ENCODE peak calls at places on chromosomes 13 and 19, in five cellular contexts. M, N, V, W and I are unnamed samples.

GRCh38 chr19:6459356-6460098 is at the start of gene SLC25A23:
- DNase-seq in M (peak; percentile 64), N (peak; percentile 76), V (peak; percentile 82), W (peak; percentile 78), I (peak; percentile 20)

GRCh38 chr13:38394777-38395504 is 45.3 kb downstream of the UFM1 start:
- DNase-seq in M (no peak), N (no peak), V (no peak), W (peak; percentile 35), I (no peak)

GRCh38 chr19:27774827-27775226 is 1438.1 kb downstream of the UQCRFS1 start:
- DNase-seq in M (no peak), N (no peak), V (peak; percentile 79), W (no peak), I (no peak)

GRCh38 chr13:110353339-110353977 is 46.4 kb downstream of the COL4A2 start:
- DNase-seq in M (no peak), N (no peak), V (no peak), W (no peak), I (no peak)

GRCh38 chr19:4556574-4557185 is 2.8 kb downstream of the SEMA6B start:
- DNase-seq in M (no peak), N (no peak), V (peak; percentile 91), W (peak; percentile 26), I (peak; percentile 33)

GRCh38 chr13:80339841-80340642 is 884 bp downstream of the SPRY2 start:
- DNase-seq in M (peak; percentile 42), N (peak; percentile 17), V (peak; percentile 61), W (peak; percentile 51), I (peak; percentile 11)

GRCh38 chr13:98317573-98318171 is 140.6 kb upstream of the RNF113B start:
- DNase-seq in M (no peak), N (no peak), V (no peak), W (no peak), I (no peak)

GRCh38 chr13:90302113-90302512 is 1045.4 kb upstream of the MIR17HG start:
- DNase-seq in M (peak; percentile 10), N (no peak), V (no peak), W (peak; percentile 23), I (no peak)

GRCh38 chr13:96179309-96179708 is 89.4 kb downstream of the HS6ST3 start:
- DNase-seq in M (no peak), N (no peak), V (no peak), W (no peak), I (no peak)

GRCh38 chr19:40611096-40611495 is 9.9 kb downstream of the LTBP4 start:
- DNase-seq in M (no peak), N (no peak), V (no peak), W (no peak), I (no peak)

GRCh38 chr19:20038358-20039202 is 725 bp downstream of the ZNF682 start:
- DNase-seq in M (peak; percentile 2), N (no peak), V (no peak), W (no peak), I (no peak)

GRCh38 chr13:23547000-23547590 is 23.1 kb upstream of the TNFRSF19 start:
- DNase-seq in M (peak; percentile 7), N (no peak), V (peak; percentile 63), W (peak; percentile 8), I (no peak)

GRCh38 chr19:55690769-55691545 is 15.9 kb downstream of the EPN1 start:
- DNase-seq in M (no peak), N (no peak), V (no peak), W (no peak), I (no peak)

GRCh38 chr19:6062274-6062673 is 48.0 kb downstream of the RFX2 start:
- DNase-seq in M (no peak), N (no peak), V (no peak), W (no peak), I (peak; percentile 52)

GRCh38 chr19:13207237-13208130 is 57.3 kb downstream of the IER2 start:
- DNase-seq in M (no peak), N (no peak), V (peak; percentile 66), W (no peak), I (no peak)

GRCh38 chr19:47296036-47296435 is 13.6 kb upstream of the C5AR1 start:
- DNase-seq in M (peak; percentile 74), N (peak; percentile 85), V (peak; percentile 88), W (peak; percentile 81), I (peak; percentile 96)

GRCh38 chr13:84609716-84610115 is 727.4 kb upstream of the SLITRK1 start:
- DNase-seq in M (peak; percentile 70), N (no peak), V (no peak), W (no peak), I (no peak)

GRCh38 chr19:28871099-28871725 is 341.7 kb downstream of the UQCRFS1 start:
- DNase-seq in M (no peak), N (no peak), V (no peak), W (no peak), I (no peak)

GRCh38 chr19:10699650-10700335 is 1.4 kb upstream of the QTRT1 start:
- DNase-seq in M (peak; percentile 54), N (no peak), V (peak; percentile 77), W (peak; percentile 68), I (peak; percentile 84)

GRCh38 chr13:113404366-113404722 is 40.4 kb upstream of the GRTP1 start:
- DNase-seq in M (no peak), N (no peak), V (no peak), W (no peak), I (no peak)

GRCh38 chr13:113393226-113393571 is 29.3 kb upstream of the GRTP1 start:
- DNase-seq in M (no peak), N (no peak), V (no peak), W (no peak), I (no peak)

GRCh38 chr13:111893607-111894443 is 173.1 kb upstream of the SOX1 start:
- DNase-seq in M (no peak), N (peak; percentile 45), V (peak; percentile 51), W (peak; percentile 57), I (no peak)
- H3K14ac ChIP-seq in M (no peak overlapping the region), N (peak overlapping the region; percentile 86), V (no peak overlapping the region), W (peak overlapping the region; percentile 44), I (peak overlapping the region; percentile 3)

DNA sequence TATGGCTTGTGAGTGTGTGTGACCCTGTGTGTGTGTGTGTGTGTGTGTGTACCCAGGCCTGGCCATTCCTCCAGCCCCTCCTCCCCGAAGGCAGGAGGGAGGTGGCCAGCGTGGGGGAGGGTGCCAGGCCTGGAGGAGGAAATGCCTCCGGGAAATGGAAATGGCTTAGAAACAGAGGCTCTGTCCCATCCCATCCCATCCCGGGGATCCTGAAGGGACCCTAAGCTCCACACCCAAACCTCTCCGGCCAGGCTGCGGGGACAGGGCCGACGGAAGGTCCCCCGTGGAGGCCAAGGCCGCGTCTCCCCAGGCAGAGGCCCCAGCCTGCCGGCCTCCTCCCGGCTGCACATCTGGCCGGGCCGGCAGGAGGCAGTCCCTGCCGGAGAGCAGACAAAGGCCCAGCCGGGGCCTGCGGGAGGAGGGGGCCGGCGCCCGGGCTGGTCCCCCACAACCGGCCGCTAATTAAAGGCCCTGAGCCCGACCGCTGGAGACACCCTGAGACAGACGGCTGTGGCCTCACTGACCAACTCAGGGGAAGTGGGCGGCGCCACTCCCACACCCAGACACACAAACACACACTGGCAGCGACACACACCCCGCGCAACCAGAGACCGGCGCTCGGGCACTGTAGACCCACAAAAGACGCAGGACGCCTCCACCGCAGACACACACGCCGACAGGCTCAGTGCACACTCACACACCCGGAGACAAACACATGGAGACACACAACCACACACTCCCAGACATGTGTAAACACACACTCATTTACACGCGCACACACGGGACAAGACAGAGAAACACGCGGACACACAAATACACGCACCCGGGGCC is 1.1 kb downstream of the ADAMTS10 start:
- DNase-seq in M (peak; percentile 60), N (peak; percentile 77), V (peak; percentile 82), W (peak; percentile 83), I (no peak)
- H2AK5ac ChIP-seq in M (peak overlapping the region; percentile 98), N (peak overlapping the region; percentile 27), V (peak overlapping the region; percentile 99), W (peak overlapping the region; percentile 18), I (peak overlapping the region; percentile 38)

GRCh38 chr19:43673702-43674629 is 4.0 kb upstream of the PLAUR start:
- DNase-seq in M (no peak), N (no peak), V (no peak), W (no peak), I (peak; percentile 41)
- H3K14ac ChIP-seq in M (peak overlapping the region; percentile 18), N (no peak overlapping the region), V (no peak overlapping the region), W (no peak overlapping the region), I (no peak overlapping the region)

GRCh38 chr13:29924482-29924884 is 74.1 kb upstream of the UBL3 start:
- DNase-seq in M (peak; percentile 86), N (no peak), V (no peak), W (peak; percentile 80), I (peak; percentile 43)

GRCh38 chr13:29926077-29926476 is 75.7 kb upstream of the UBL3 start:
- DNase-seq in M (no peak), N (no peak), V (no peak), W (no peak), I (no peak)

GRCh38 chr13:29923554-29924481 is 73.4 kb upstream of the UBL3 start:
- DNase-seq in M (peak; percentile 99), N (no peak), V (peak; percentile 81), W (peak; percentile 98), I (peak; percentile 94)

GRCh38 chr13:29924951-29925350 is 74.5 kb upstream of the UBL3 start:
- DNase-seq in M (no peak), N (no peak), V (no peak), W (no peak), I (no peak)

GRCh38 chr13:29925457-29925856 is 75.0 kb upstream of the UBL3 start:
- DNase-seq in M (peak; percentile 78), N (no peak), V (no peak), W (peak; percentile 79), I (peak; percentile 29)
- H2AK5ac ChIP-seq in M (peak overlapping the region; percentile 42), N (no peak overlapping the region), V (no peak overlapping the region), W (peak overlapping the region; percentile 86), I (no peak overlapping the region)

GRCh38 chr13:41361501-41361900 is 50.4 kb downstream of the NAA16 start:
- DNase-seq in M (peak; percentile 19), N (no peak), V (no peak), W (peak; percentile 41), I (peak; percentile 28)

GRCh38 chr13:41365636-41366035 is 54.6 kb downstream of the NAA16 start:
- DNase-seq in M (peak; percentile 49), N (no peak), V (no peak), W (peak; percentile 70), I (no peak)

DNA sequence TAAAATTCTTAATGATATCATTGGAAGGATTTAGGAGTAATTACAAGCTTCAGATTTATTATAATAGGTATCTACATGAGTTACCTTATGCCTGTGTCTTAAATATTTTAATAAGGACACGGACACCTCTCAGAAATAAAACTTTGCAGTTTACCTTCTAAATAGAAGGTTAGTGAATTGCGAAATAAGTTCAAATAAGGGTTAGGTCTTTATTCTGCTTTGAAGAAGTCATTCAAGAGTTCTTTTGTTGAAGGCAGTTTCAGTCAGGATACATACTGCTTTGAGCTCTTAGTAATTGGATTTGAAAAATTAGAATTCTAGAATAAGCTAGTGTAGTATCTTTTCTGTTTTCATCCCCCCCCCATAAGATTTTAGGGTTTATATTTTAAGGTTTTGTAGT is 53.0 kb downstream of the NAA16 start:
- DNase-seq in M (no peak), N (no peak), V (no peak), W (no peak), I (no peak)
- H3K14ac ChIP-seq in M (no peak overlapping the region), N (no peak overlapping the region), V (no peak overlapping the region), W (no peak overlapping the region), I (no peak overlapping the region)